ENCODE peak calls at places on chromosomes 4 and X, in nine cellular contexts. One of them, this sample, is unnamed.

GRCh38 chr4:147825451-147826287 is 93.8 kb downstream of the ARHGAP10 start:
- DNase-seq in hepatocyte: no peak
- DNase-seq in heart left ventricle: peak; percentile 62
- DNase-seq in epithelial cell of esophagus: peak; percentile 60
- DNase-seq in transverse colon: peak; percentile 55
- DNase-seq in HFF-Myc: no peak
- DNase-seq in A549: no peak
- DNase-seq in GM12865: no peak
- DNase-seq in prostate gland: no peak
- DNase-seq in this sample: no peak

GRCh38 chrX:47143894-47144625 is 442 bp downstream of the NDUFB11 start:
- DNase-seq in hepatocyte: peak; percentile 58
- DNase-seq in heart left ventricle: peak; percentile 33
- DNase-seq in epithelial cell of esophagus: peak; percentile 41
- DNase-seq in transverse colon: peak; percentile 33
- DNase-seq in HFF-Myc: peak; percentile 2
- DNase-seq in A549: peak; percentile 61
- DNase-seq in GM12865: peak; percentile 61
- DNase-seq in prostate gland: peak; percentile 6
- DNase-seq in this sample: no peak

GRCh38 chrX:3659761-3660160 is 53.7 kb downstream of the PRKX start:
- DNase-seq in hepatocyte: no peak
- DNase-seq in heart left ventricle: no peak
- DNase-seq in epithelial cell of esophagus: no peak
- DNase-seq in transverse colon: no peak
- DNase-seq in HFF-Myc: no peak
- DNase-seq in A549: no peak
- DNase-seq in GM12865: no peak
- DNase-seq in prostate gland: no peak
- DNase-seq in this sample: no peak

GRCh38 chr4:89939464-89939863 is 44.8 kb downstream of the MMRN1 start:
- DNase-seq in hepatocyte: no peak
- DNase-seq in heart left ventricle: no peak
- DNase-seq in epithelial cell of esophagus: no peak
- DNase-seq in transverse colon: no peak
- DNase-seq in HFF-Myc: no peak
- DNase-seq in A549: no peak
- DNase-seq in GM12865: no peak
- DNase-seq in prostate gland: no peak
- DNase-seq in this sample: no peak

GRCh38 chr4:76197971-76198410 is 15.6 kb downstream of the SCARB2 start:
- DNase-seq in hepatocyte: peak; percentile 62
- DNase-seq in heart left ventricle: peak; percentile 56
- DNase-seq in epithelial cell of esophagus: peak; percentile 46
- DNase-seq in transverse colon: peak; percentile 64
- DNase-seq in HFF-Myc: no peak
- DNase-seq in A549: no peak
- DNase-seq in GM12865: peak; percentile 57
- DNase-seq in prostate gland: peak; percentile 61
- DNase-seq in this sample: no peak

GRCh38 chrX:138128025-138128671 is 562.2 kb downstream of the ZIC3 start:
- DNase-seq in hepatocyte: peak; percentile 40
- DNase-seq in heart left ventricle: no peak
- DNase-seq in epithelial cell of esophagus: peak; percentile 43
- DNase-seq in transverse colon: no peak
- DNase-seq in HFF-Myc: peak; percentile 1
- DNase-seq in A549: peak; percentile 5
- DNase-seq in GM12865: peak; percentile 37
- DNase-seq in prostate gland: peak; percentile 4
- DNase-seq in this sample: no peak

GRCh38 chr4:55884851-55885219 is 31.4 kb downstream of the EXOC1 start:
- DNase-seq in hepatocyte: no peak
- DNase-seq in heart left ventricle: no peak
- DNase-seq in epithelial cell of esophagus: no peak
- DNase-seq in transverse colon: no peak
- DNase-seq in HFF-Myc: no peak
- DNase-seq in A549: no peak
- DNase-seq in GM12865: no peak
- DNase-seq in prostate gland: no peak
- DNase-seq in this sample: no peak

GRCh38 chr4:24686866-24687672 is 102.7 kb upstream of the DHX15 start:
- DNase-seq in hepatocyte: peak; percentile 42
- DNase-seq in heart left ventricle: no peak
- DNase-seq in epithelial cell of esophagus: peak; percentile 78
- DNase-seq in transverse colon: peak; percentile 66
- DNase-seq in HFF-Myc: no peak
- DNase-seq in A549: peak; percentile 14
- DNase-seq in GM12865: peak; percentile 39
- DNase-seq in prostate gland: no peak
- DNase-seq in this sample: no peak

GRCh38 chr4:38523524-38524448 is 140.2 kb upstream of the KLF3 start:
- DNase-seq in hepatocyte: no peak
- DNase-seq in heart left ventricle: no peak
- DNase-seq in epithelial cell of esophagus: peak; percentile 52
- DNase-seq in transverse colon: no peak
- DNase-seq in HFF-Myc: no peak
- DNase-seq in A549: no peak
- DNase-seq in GM12865: peak; percentile 93
- DNase-seq in prostate gland: no peak
- DNase-seq in this sample: no peak

GRCh38 chr4:134787315-134787714 is 585.7 kb upstream of the PABPC4L start:
- DNase-seq in hepatocyte: no peak
- DNase-seq in heart left ventricle: no peak
- DNase-seq in epithelial cell of esophagus: peak; percentile 40
- DNase-seq in transverse colon: no peak
- DNase-seq in HFF-Myc: no peak
- DNase-seq in A549: no peak
- DNase-seq in GM12865: no peak
- DNase-seq in prostate gland: no peak
- DNase-seq in this sample: no peak

GRCh38 chr4:12203945-12204344 is 775.3 kb upstream of the HS3ST1 start:
- DNase-seq in hepatocyte: no peak
- DNase-seq in heart left ventricle: no peak
- DNase-seq in epithelial cell of esophagus: no peak
- DNase-seq in transverse colon: no peak
- DNase-seq in HFF-Myc: no peak
- DNase-seq in A549: no peak
- DNase-seq in GM12865: no peak
- DNase-seq in prostate gland: no peak
- DNase-seq in this sample: no peak

GRCh38 chr4:6235901-6236625 is 33.6 kb upstream of the WFS1 start:
- DNase-seq in hepatocyte: no peak
- DNase-seq in heart left ventricle: no peak
- DNase-seq in epithelial cell of esophagus: no peak
- DNase-seq in transverse colon: no peak
- DNase-seq in HFF-Myc: no peak
- DNase-seq in A549: no peak
- DNase-seq in GM12865: no peak
- DNase-seq in prostate gland: no peak
- DNase-seq in this sample: no peak

GRCh38 chr4:140867338-140867737 is 111.2 kb upstream of the TBC1D9 start:
- DNase-seq in hepatocyte: no peak
- DNase-seq in heart left ventricle: no peak
- DNase-seq in epithelial cell of esophagus: no peak
- DNase-seq in transverse colon: no peak
- DNase-seq in HFF-Myc: no peak
- DNase-seq in A549: no peak
- DNase-seq in GM12865: no peak
- DNase-seq in prostate gland: no peak
- DNase-seq in this sample: no peak

GRCh38 chr4:183718876-183719275 is 59.8 kb downstream of the TRAPPC11 start:
- DNase-seq in hepatocyte: no peak
- DNase-seq in heart left ventricle: no peak
- DNase-seq in epithelial cell of esophagus: peak; percentile 58
- DNase-seq in transverse colon: no peak
- DNase-seq in HFF-Myc: no peak
- DNase-seq in A549: no peak
- DNase-seq in GM12865: no peak
- DNase-seq in prostate gland: peak; percentile 46
- DNase-seq in this sample: no peak

GRCh38 chr4:183721207-183722081 is 62.4 kb downstream of the TRAPPC11 start:
- DNase-seq in hepatocyte: peak; percentile 45
- DNase-seq in heart left ventricle: peak; percentile 59
- DNase-seq in epithelial cell of esophagus: peak; percentile 22
- DNase-seq in transverse colon: peak; percentile 83
- DNase-seq in HFF-Myc: peak; percentile 7
- DNase-seq in A549: peak; percentile 60
- DNase-seq in GM12865: peak; percentile 57
- DNase-seq in prostate gland: no peak
- DNase-seq in this sample: no peak

GRCh38 chr4:183727482-183727881 is 68.4 kb downstream of the TRAPPC11 start:
- DNase-seq in hepatocyte: no peak
- DNase-seq in heart left ventricle: no peak
- DNase-seq in epithelial cell of esophagus: no peak
- DNase-seq in transverse colon: no peak
- DNase-seq in HFF-Myc: no peak
- DNase-seq in A549: no peak
- DNase-seq in GM12865: no peak
- DNase-seq in prostate gland: no peak
- DNase-seq in this sample: no peak

GRCh38 chr4:183723561-183724228 is 64.6 kb downstream of the TRAPPC11 start:
- DNase-seq in hepatocyte: no peak
- DNase-seq in heart left ventricle: no peak
- DNase-seq in epithelial cell of esophagus: no peak
- DNase-seq in transverse colon: no peak
- DNase-seq in HFF-Myc: no peak
- DNase-seq in A549: no peak
- DNase-seq in GM12865: no peak
- DNase-seq in prostate gland: no peak
- DNase-seq in this sample: no peak

DNA sequence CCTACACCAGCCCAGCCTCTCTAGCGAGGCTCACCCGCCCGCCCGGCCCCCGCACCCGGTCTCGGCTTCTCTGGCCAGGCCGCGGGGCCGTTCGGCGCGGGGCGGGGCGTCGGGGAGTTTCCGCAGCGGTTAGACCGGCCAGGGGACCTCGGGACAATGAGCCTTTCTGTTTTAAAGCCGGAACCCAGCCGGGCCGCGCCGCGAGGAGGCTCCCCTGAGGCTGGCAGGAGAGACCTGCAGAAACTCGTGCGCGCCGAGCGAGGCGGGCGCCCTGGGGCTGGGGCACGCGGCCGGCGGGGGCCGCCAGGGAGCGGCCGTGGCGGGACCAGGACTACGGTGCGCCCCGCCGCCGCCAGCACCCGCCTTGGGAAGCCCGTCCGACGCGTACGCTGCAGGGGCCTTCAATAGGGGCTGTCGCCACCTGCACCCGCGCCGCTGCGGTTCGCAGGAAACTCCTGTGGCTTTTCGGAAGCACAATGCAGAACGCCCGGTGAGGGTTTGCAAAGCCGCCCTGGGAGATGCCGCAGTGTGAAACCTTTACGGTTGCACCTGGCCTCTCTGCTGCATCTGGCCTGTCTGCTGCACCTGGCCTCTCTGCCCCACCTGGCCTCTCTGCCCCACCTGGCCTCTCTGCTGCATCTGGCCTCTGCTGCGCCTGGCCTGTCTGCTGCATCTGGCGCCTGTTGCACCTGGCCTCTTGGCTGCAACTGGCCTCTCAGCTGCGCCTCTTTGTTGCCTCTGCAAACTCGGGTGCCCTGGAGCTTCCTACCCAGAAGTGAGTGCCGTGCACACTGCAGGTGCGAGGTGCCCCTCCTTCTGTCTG is 63.9 kb downstream of the TRAPPC11 start:
- DNase-seq in hepatocyte: peak; percentile 77
- DNase-seq in heart left ventricle: peak; percentile 61
- DNase-seq in epithelial cell of esophagus: peak; percentile 63
- DNase-seq in transverse colon: peak; percentile 80
- DNase-seq in HFF-Myc: no peak
- DNase-seq in A549: no peak
- DNase-seq in GM12865: peak; percentile 90
- DNase-seq in prostate gland: peak; percentile 79
- DNase-seq in this sample: no peak
- H3K4me3 ChIP-seq in hepatocyte: peak overlapping the region; percentile 35
- H3K4me3 ChIP-seq in heart left ventricle: peak overlapping the region; percentile 41
- H3K4me3 ChIP-seq in epithelial cell of esophagus: peak overlapping the region; percentile 36
- H3K4me3 ChIP-seq in transverse colon: peak overlapping the region; percentile 59
- H3K4me3 ChIP-seq in HFF-Myc: peak overlapping the region; percentile 43
- H3K4me3 ChIP-seq in A549: peak overlapping the region; percentile 47
- H3K4me3 ChIP-seq in GM12865: peak overlapping the region; percentile 50
- H3K4me3 ChIP-seq in prostate gland: peak overlapping the region; percentile 45
- H3K4me3 ChIP-seq in this sample: peak overlapping the region; percentile 71

DNA sequence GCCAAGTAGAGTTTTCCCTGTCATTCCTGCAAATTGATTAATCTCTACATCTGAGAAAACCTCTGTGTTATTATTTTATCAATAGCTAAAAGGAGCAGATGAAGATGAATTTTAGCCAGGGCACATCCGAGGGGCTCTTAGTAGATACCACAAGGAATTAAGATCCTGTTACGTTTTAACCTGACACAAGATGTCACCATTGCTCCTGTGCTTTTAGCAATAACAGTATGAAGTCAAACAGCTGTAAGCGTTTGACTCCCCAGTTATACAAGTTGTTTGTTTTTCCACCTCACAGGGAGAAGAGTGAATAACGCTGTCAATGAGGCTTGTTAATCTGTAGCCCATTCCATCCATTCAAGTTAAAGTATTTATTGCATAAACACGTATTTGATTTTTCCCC is 76.0 kb upstream of the AP1S2 start:
- DNase-seq in hepatocyte: peak; percentile 58
- DNase-seq in heart left ventricle: no peak
- DNase-seq in epithelial cell of esophagus: peak; percentile 46
- DNase-seq in transverse colon: no peak
- DNase-seq in HFF-Myc: no peak
- DNase-seq in A549: peak; percentile 6
- DNase-seq in GM12865: peak; percentile 31
- DNase-seq in prostate gland: no peak
- DNase-seq in this sample: no peak
- TF ChIP-seq CTCF in hepatocyte: peak; percentile 58
- TF ChIP-seq CTCF in heart left ventricle: peak; percentile 41
- TF ChIP-seq CTCF in epithelial cell of esophagus: peak; percentile 37
- TF ChIP-seq CTCF in transverse colon: no peak
- TF ChIP-seq CTCF in HFF-Myc: peak; percentile 18
- TF ChIP-seq CTCF in A549: peak; percentile 54
- TF ChIP-seq CTCF in GM12865: peak; percentile 9
- TF ChIP-seq CTCF in prostate gland: no peak
- TF ChIP-seq CTCF in this sample: no peak

GRCh38 chr4:189185810-189186432 is 754.8 kb upstream of the FRG1 start:
- DNase-seq in hepatocyte: no peak
- DNase-seq in heart left ventricle: no peak
- DNase-seq in epithelial cell of esophagus: peak; percentile 12
- DNase-seq in transverse colon: no peak
- DNase-seq in HFF-Myc: no peak
- DNase-seq in A549: no peak
- DNase-seq in GM12865: no peak
- DNase-seq in prostate gland: no peak
- DNase-seq in this sample: no peak
- H3K4me3 ChIP-seq in hepatocyte: no peak overlapping the region
- H3K4me3 ChIP-seq in heart left ventricle: no peak overlapping the region
- H3K4me3 ChIP-seq in epithelial cell of esophagus: no peak overlapping the region
- H3K4me3 ChIP-seq in transverse colon: no peak overlapping the region
- H3K4me3 ChIP-seq in HFF-Myc: no peak overlapping the region
- H3K4me3 ChIP-seq in A549: no peak overlapping the region
- H3K4me3 ChIP-seq in GM12865: no peak overlapping the region
- H3K4me3 ChIP-seq in prostate gland: no peak overlapping the region
- H3K4me3 ChIP-seq in this sample: no peak overlapping the region

DNA sequence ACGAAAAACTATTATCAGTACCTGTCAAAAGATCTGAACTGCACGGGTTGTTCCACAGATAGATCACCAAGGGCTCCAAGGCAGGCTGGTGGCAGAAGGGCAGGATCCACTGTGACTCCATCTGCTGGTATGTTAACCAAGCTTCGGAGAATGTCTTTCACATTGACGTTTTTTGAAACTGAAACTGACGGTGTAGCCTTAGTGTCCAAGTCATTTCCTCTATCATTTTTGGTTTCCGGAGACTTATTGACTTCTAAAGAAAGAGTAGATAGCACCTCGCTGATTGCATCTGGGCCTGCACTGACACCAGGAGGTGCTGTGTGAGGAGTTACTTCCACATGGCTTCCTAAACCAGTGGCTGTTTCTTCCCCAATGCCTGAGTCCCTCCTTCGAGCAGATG is 186.9 kb downstream of the LRBA start:
- DNase-seq in hepatocyte: no peak
- DNase-seq in heart left ventricle: no peak
- DNase-seq in epithelial cell of esophagus: no peak
- DNase-seq in transverse colon: peak; percentile 25
- DNase-seq in HFF-Myc: no peak
- DNase-seq in A549: no peak
- DNase-seq in GM12865: peak; percentile 89
- DNase-seq in prostate gland: no peak
- DNase-seq in this sample: no peak
- TF ChIP-seq CTCF in hepatocyte: no peak
- TF ChIP-seq CTCF in heart left ventricle: no peak
- TF ChIP-seq CTCF in epithelial cell of esophagus: no peak
- TF ChIP-seq CTCF in transverse colon: no peak
- TF ChIP-seq CTCF in HFF-Myc: no peak
- TF ChIP-seq CTCF in A549: no peak
- TF ChIP-seq CTCF in GM12865: peak; percentile 39
- TF ChIP-seq CTCF in prostate gland: no peak
- TF ChIP-seq CTCF in this sample: no peak

This sample was measured in suprapubic skin.